ENCODE peak calls at places on chromosome 12, in four cellular contexts. Y is HEK293T, D is K562, W is GM12878. O is an unnamed sample.

GRCh38 chr12:54125950-54126695 is 62.7 kb downstream of the SMUG1 start:
- DNase-seq in D (no peak), W (no peak), Y (peak), O (no peak)

GRCh38 chr12:4506870-4507269 is 31.8 kb upstream of the RAD51AP1 start:
- DNase-seq in W (peak), Y (no peak), D (no peak), O (no peak)

GRCh38 chr12:1131811-1132224 is 140.8 kb downstream of the ERC1 start:
- DNase-seq in Y (no peak), W (no peak), D (no peak), O (no peak)

GRCh38 chr12:6949063-6949594 is 2.0 kb upstream of the PTPN6 start:
- DNase-seq in D (no peak), Y (no peak), W (no peak), O (no peak)

GRCh38 chr12:49295087-49296001 is at the start of gene PRPH:
- DNase-seq in W (no peak), Y (no peak), D (no peak), O (no peak)

GRCh38 chr12:57127710-57128518 is at the start of gene LRP1:
- DNase-seq in W (no peak), Y (peak), D (peak), O (peak)

GRCh38 chr12:12881495-12881894 is 9.9 kb upstream of the GPRC5A start:
- DNase-seq in D (no peak), Y (no peak), W (no peak), O (peak)

GRCh38 chr12:110354172-110354780 is 49.2 kb downstream of the ANAPC7 start:
- DNase-seq in D (peak), Y (no peak), W (no peak), O (no peak)

GRCh38 chr12:65822732-65823480 is 1.4 kb upstream of the HMGA2 start:
- DNase-seq in D (no peak), Y (peak), W (no peak), O (peak)

GRCh38 chr12:49022558-49023178 is 4.1 kb upstream of the PRKAG1 start:
- DNase-seq in W (no peak), D (no peak), Y (no peak), O (no peak)

GRCh38 chr12:91413591-91413990 is 231.0 kb upstream of the DCN start:
- DNase-seq in Y (no peak), D (no peak), W (no peak), O (no peak)

GRCh38 chr12:79108962-79109361 is 244.4 kb downstream of the SYT1 start:
- DNase-seq in D (no peak), W (no peak), Y (no peak), O (no peak)

GRCh38 chr12:6437586-6437985 is 7.2 kb upstream of the CD27 start:
- DNase-seq in D (no peak), W (no peak), Y (no peak), O (no peak)

GRCh38 chr12:24562761-24563392 is 386.0 kb downstream of the BCAT1 start:
- DNase-seq in D (no peak), W (no peak), Y (peak), O (no peak)

GRCh38 chr12:6570264-6570887 is 2.3 kb upstream of the NOP2 start:
- DNase-seq in Y (peak), D (peak), W (no peak), O (peak)

GRCh38 chr12:574475-575128 is 88.6 kb downstream of the NINJ2 start:
- DNase-seq in D (no peak), W (no peak), Y (no peak), O (peak)

GRCh38 chr12:28899951-28900350 is 249.1 kb upstream of the FAR2 start:
- DNase-seq in Y (no peak), W (no peak), D (no peak), O (no peak)

GRCh38 chr12:119666900-119667576 is 895 bp upstream of the PRKAB1 start:
- DNase-seq in Y (no peak), W (peak), D (no peak), O (no peak)

GRCh38 chr12:33427071-33427470 is 12.5 kb downstream of the SYT10 start:
- DNase-seq in D (peak), Y (no peak), W (no peak), O (peak)

GRCh38 chr12:108516511-108517275 is 1.6 kb downstream of the FICD start:
- DNase-seq in D (peak), W (no peak), Y (no peak), O (no peak)

GRCh38 chr12:53466640-53467039 is 14.7 kb downstream of the PCBP2 start:
- DNase-seq in W (no peak), Y (no peak), D (no peak), O (no peak)

GRCh38 chr12:402127-402456 is 648 bp downstream of the CCDC77 start:
- DNase-seq in Y (peak), W (no peak), D (peak), O (peak)

GRCh38 chr12:29957835-29958234 is 174.1 kb upstream of the TMTC1 start:
- DNase-seq in Y (no peak), W (no peak), D (peak), O (no peak)

GRCh38 chr12:56408799-56409417 is 40.3 kb downstream of the TIMELESS start:
- DNase-seq in W (no peak), Y (peak), D (no peak), O (peak)

GRCh38 chr12:53978477-53979356 is 4.0 kb upstream of the HOTAIR start:
- DNase-seq in D (no peak), W (no peak), Y (no peak), O (peak)

GRCh38 chr12:94435511-94435927 is 24.1 kb downstream of the CEP83 start:
- DNase-seq in D (no peak), W (no peak), Y (no peak), O (no peak)

GRCh38 chr12:128388461-128388921 is 121.5 kb downstream of the TMEM132C start:
- DNase-seq in Y (no peak), W (no peak), D (no peak), O (no peak)

GRCh38 chr12:39572551-39572950 is 47.1 kb downstream of the ABCD2 start:
- DNase-seq in D (no peak), Y (no peak), W (no peak), O (no peak)

GRCh38 chr12:96698521-96698920 is 208.5 kb upstream of the NEDD1 start:
- DNase-seq in Y (no peak), D (peak), W (no peak), O (peak)

GRCh38 chr12:17478908-17479673 is 610.9 kb downstream of the RERGL start:
- DNase-seq in Y (no peak), W (no peak), D (no peak), O (no peak)

GRCh38 chr12:112839386-112839972 is 47.9 kb downstream of the RPH3A start:
- DNase-seq in W (no peak), D (no peak), Y (no peak), O (peak)

GRCh38 chr12:116592116-116592637 is 33.0 kb downstream of the MAP1LC3B2 start:
- DNase-seq in Y (no peak), W (no peak), D (no peak), O (no peak)

GRCh38 chr12:93089805-93090569 is 160.9 kb upstream of the EEA1 start:
- DNase-seq in Y (no peak), D (peak), W (no peak), O (no peak)
- TF ChIP-seq FOXK2 in Y (no peak), D (no peak), W (no peak), O (no peak)

GRCh38 chr12:121888478-121889266 is at the start of gene PSMD9:
- DNase-seq in W (peak), Y (peak), D (peak), O (peak)

GRCh38 chr12:121889267-121889624 is 656 bp downstream of the PSMD9 start:
- DNase-seq in W (no peak), Y (no peak), D (no peak), O (no peak)

GRCh38 chr12:121888083-121888477 is 510 bp upstream of the PSMD9 start:
- DNase-seq in Y (no peak), W (no peak), D (no peak), O (no peak)

DNA sequence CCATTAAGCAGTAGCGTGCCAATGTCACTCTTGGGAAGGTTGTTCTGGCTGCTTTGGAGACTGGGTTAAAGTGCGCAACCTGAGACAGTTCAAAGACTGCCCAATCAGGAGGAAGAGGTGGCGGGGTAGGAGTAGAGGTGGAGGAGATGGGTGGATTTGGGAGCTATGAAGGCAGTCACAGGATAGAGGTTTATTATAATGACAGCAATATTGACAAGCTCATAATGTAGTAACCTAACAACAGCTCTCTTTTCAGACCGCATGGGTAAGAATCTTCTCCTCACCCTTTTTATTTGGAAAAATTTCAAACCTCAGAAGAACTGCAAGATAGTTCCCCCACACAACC is 5.3 kb upstream of the PSMD9 start:
- DNase-seq in Y (no peak), D (peak), W (no peak), O (no peak)
- TF ChIP-seq FOXK2 in Y (no peak), D (no peak), W (no peak), O (no peak)

DNA sequence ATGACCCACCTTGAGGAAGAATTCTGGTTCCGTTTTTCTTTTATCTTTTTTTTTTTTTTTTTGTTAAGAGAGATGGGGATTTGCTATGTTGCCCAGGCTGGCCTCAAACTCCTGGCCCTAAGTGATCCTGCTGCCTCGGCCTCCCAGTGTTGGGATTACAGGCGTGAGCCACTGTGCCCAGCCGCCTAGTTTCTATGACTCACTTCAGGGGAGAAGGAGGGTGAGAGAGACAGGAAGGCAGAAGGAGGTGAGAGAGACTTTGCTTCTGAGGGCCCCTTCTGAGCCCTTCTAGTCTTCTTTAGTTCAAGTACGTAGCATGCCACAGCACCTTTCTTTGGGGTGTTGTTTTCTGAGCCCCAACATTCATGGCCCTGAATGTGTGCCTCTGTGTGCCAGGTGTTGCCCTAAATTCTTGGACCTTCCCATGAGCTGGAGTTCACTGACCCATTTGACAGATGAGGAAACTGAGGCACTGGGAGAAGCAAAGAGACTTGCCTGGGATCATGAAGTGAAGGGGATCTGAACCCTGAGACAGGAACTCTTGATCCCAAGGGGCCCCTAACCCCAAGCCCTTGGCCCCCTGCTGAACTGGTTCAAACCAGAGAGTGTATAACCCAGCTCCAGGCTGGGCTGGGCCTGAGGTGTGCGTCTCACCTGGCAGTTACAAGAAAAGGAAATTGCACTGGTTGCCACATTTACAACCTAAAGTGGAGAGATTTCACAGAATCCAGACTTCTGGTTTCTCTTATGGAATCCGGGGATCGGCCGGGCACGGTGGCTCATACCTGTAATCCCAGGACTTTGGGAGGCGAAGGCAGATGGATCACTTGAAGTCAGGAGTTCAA is 20.8 kb downstream of the SH2B3 start:
- DNase-seq in W (no peak), Y (no peak), D (no peak), O (no peak)
- TF ChIP-seq FOXK2 in W (no peak), Y (no peak), D (no peak), O (no peak)

GRCh38 chr12:76643438-76643837 is 83.9 kb upstream of the OSBPL8 start:
- DNase-seq in D (no peak), Y (no peak), W (no peak), O (no peak)
- TF ChIP-seq FOXK2 in D (no peak), Y (no peak), W (no peak), O (no peak)

GRCh38 chr12:118549506-118550109 is 173.3 kb downstream of the SUDS3 start:
- DNase-seq in W (no peak), Y (no peak), D (no peak), O (no peak)
- TF ChIP-seq FOXK2 in W (no peak), Y (no peak), D (no peak), O (no peak)